ENCODE peak calls at places on chromosome 19, in five cellular contexts. Z is posterior cingulate gyrus; B is amniotic epithelial cell; N is activated naive CD4-positive, alpha-beta T cell; W is cardiac fibroblast. Y is an unnamed sample.

GRCh38 chr19:43439183-43440063 is 24.7 kb downstream of the TEX101 start:
- DNase-seq in Z (no peak), N (no peak), W (peak), B (no peak), Y (peak)

GRCh38 chr19:681029-681626 is 4.9 kb downstream of the FSTL3 start:
- DNase-seq in B (no peak), Z (peak), N (no peak), W (peak), Y (no peak)

GRCh38 chr19:56308792-56309191 is 5.8 kb downstream of the ZSCAN5A start:
- DNase-seq in N (no peak), W (no peak), Z (no peak), B (no peak), Y (no peak)

GRCh38 chr19:35513231-35513974 is at the start of gene DMKN:
- DNase-seq in W (peak), B (peak), Z (no peak), N (no peak), Y (no peak)

GRCh38 chr19:1516395-1516753 is 3.6 kb upstream of the ADAMTSL5 start:
- DNase-seq in N (no peak), W (no peak), B (no peak), Z (no peak), Y (no peak)

GRCh38 chr19:1807695-1808394 is 4.2 kb downstream of the ATP8B3 start:
- DNase-seq in W (no peak), Z (no peak), N (no peak), B (no peak), Y (no peak)

GRCh38 chr19:4431808-4432674 is 25.6 kb downstream of the UBXN6 start:
- DNase-seq in Z (no peak), N (no peak), W (no peak), B (no peak), Y (no peak)

GRCh38 chr19:44552324-44552723 is 22.8 kb upstream of the CEACAM20 start:
- DNase-seq in W (peak), Z (no peak), N (no peak), B (no peak), Y (peak)

GRCh38 chr19:47779524-47780214 is 1.2 kb downstream of the SELENOW start:
- DNase-seq in W (peak), B (no peak), Z (peak), N (no peak), Y (no peak)

GRCh38 chr19:17109962-17110598 is 34.5 kb downstream of the MYO9B start:
- DNase-seq in B (no peak), Z (peak), N (no peak), W (no peak), Y (no peak)

GRCh38 chr19:11269408-11269807 is 7.1 kb upstream of the DOCK6 start:
- DNase-seq in B (no peak), Z (no peak), N (no peak), W (no peak), Y (no peak)

GRCh38 chr19:39156891-39157230 is 31.3 kb downstream of the PAK4 start:
- DNase-seq in B (no peak), W (no peak), Z (no peak), N (no peak), Y (no peak)

GRCh38 chr19:40217027-40217810 is 965 bp downstream of the TTC9B start:
- DNase-seq in B (no peak), W (no peak), N (no peak), Z (no peak), Y (no peak)

GRCh38 chr19:41324921-41325639 is 15.1 kb downstream of the CCDC97 start:
- DNase-seq in N (no peak), Z (no peak), B (peak), W (peak), Y (peak)

GRCh38 chr19:47444388-47444821 is 25.1 kb upstream of the MEIS3 start:
- DNase-seq in Z (no peak), B (no peak), N (no peak), W (no peak), Y (no peak)

GRCh38 chr19:28727133-28727834 is 485.7 kb downstream of the UQCRFS1 start:
- DNase-seq in W (peak), N (no peak), B (peak), Z (no peak), Y (no peak)

GRCh38 chr19:9917322-9917721 is 19.0 kb downstream of the OLFM2 start:
- DNase-seq in W (peak), B (peak), N (no peak), Z (no peak), Y (peak)

GRCh38 chr19:55300821-55301458 is 17.1 kb downstream of the BRSK1 start:
- DNase-seq in W (no peak), Z (peak), B (no peak), N (no peak), Y (no peak)

GRCh38 chr19:3618144-3618810 is 8.3 kb downstream of the CACTIN start:
- DNase-seq in Z (peak), N (no peak), B (peak), W (peak), Y (peak)

GRCh38 chr19:19997656-19998268 is 41.5 kb downstream of the ZNF682 start:
- DNase-seq in W (no peak), B (no peak), N (no peak), Z (no peak), Y (no peak)

GRCh38 chr19:33427801-33428626 is 54.5 kb downstream of the CEBPG start:
- DNase-seq in Z (no peak), N (no peak), B (no peak), W (no peak), Y (no peak)

Y was measured in RPMI7951.